ENCODE peak calls at places on chromosomes 7 and 10, in ten cellular contexts. One of them, this sample, is unnamed.

GRCh38 chr10:127424594-127425264 is 124.4 kb upstream of the NPS start:
- DNase-seq in neural progenitor cell: no peak
- DNase-seq in WERI-Rb-1: no peak
- DNase-seq in lower lobe of right lung: no peak
- DNase-seq in left ventricle myocardium inferior: peak; percentile 46
- DNase-seq in fibroblast of lung: peak; percentile 68
- DNase-seq in thoracic aorta: no peak
- DNase-seq in ovary: no peak
- DNase-seq in body of pancreas: no peak
- DNase-seq in PC-9: no peak
- DNase-seq in this sample: no peak

GRCh38 chr7:503575-504111 is 16.0 kb downstream of the PDGFA start:
- DNase-seq in fibroblast of lung: no peak
- DNase-seq in body of pancreas: peak; percentile 98
- DNase-seq in WERI-Rb-1: no peak
- DNase-seq in thoracic aorta: no peak
- DNase-seq in lower lobe of right lung: peak; percentile 91
- DNase-seq in PC-9: no peak
- DNase-seq in neural progenitor cell: no peak
- DNase-seq in ovary: no peak
- DNase-seq in left ventricle myocardium inferior: peak; percentile 55
- DNase-seq in this sample: no peak

GRCh38 chr10:91409069-91409868 is 875 bp upstream of the HECTD2 start:
- DNase-seq in ovary: peak; percentile 89
- DNase-seq in thoracic aorta: peak; percentile 45
- DNase-seq in PC-9: peak; percentile 42
- DNase-seq in fibroblast of lung: peak; percentile 89
- DNase-seq in body of pancreas: peak; percentile 80
- DNase-seq in left ventricle myocardium inferior: peak; percentile 88
- DNase-seq in WERI-Rb-1: peak; percentile 91
- DNase-seq in neural progenitor cell: peak; percentile 82
- DNase-seq in lower lobe of right lung: peak; percentile 82
- DNase-seq in this sample: peak; percentile 63

GRCh38 chr10:92816106-92816505 is 32.2 kb upstream of the EXOC6 start:
- DNase-seq in neural progenitor cell: no peak
- DNase-seq in PC-9: peak; percentile 49
- DNase-seq in body of pancreas: no peak
- DNase-seq in fibroblast of lung: peak; percentile 16
- DNase-seq in WERI-Rb-1: no peak
- DNase-seq in thoracic aorta: no peak
- DNase-seq in ovary: no peak
- DNase-seq in left ventricle myocardium inferior: no peak
- DNase-seq in lower lobe of right lung: no peak
- DNase-seq in this sample: no peak

GRCh38 chr10:123766012-123766411 is 99.9 kb downstream of the GPR26 start:
- DNase-seq in left ventricle myocardium inferior: no peak
- DNase-seq in neural progenitor cell: no peak
- DNase-seq in fibroblast of lung: no peak
- DNase-seq in PC-9: no peak
- DNase-seq in WERI-Rb-1: no peak
- DNase-seq in ovary: no peak
- DNase-seq in lower lobe of right lung: no peak
- DNase-seq in body of pancreas: no peak
- DNase-seq in thoracic aorta: no peak
- DNase-seq in this sample: no peak

GRCh38 chr7:151696738-151697514 is 177.2 kb upstream of the RHEB start:
- DNase-seq in thoracic aorta: no peak
- DNase-seq in fibroblast of lung: no peak
- DNase-seq in body of pancreas: peak; percentile 29
- DNase-seq in WERI-Rb-1: peak; percentile 37
- DNase-seq in lower lobe of right lung: no peak
- DNase-seq in PC-9: peak; percentile 88
- DNase-seq in neural progenitor cell: peak; percentile 47
- DNase-seq in left ventricle myocardium inferior: peak; percentile 16
- DNase-seq in ovary: no peak
- DNase-seq in this sample: no peak

GRCh38 chr7:30172451-30172850 is 37.7 kb downstream of the MTURN start:
- DNase-seq in left ventricle myocardium inferior: no peak
- DNase-seq in fibroblast of lung: no peak
- DNase-seq in WERI-Rb-1: no peak
- DNase-seq in neural progenitor cell: no peak
- DNase-seq in lower lobe of right lung: no peak
- DNase-seq in thoracic aorta: no peak
- DNase-seq in body of pancreas: no peak
- DNase-seq in ovary: no peak
- DNase-seq in PC-9: peak; percentile 44
- DNase-seq in this sample: no peak

GRCh38 chr10:67606572-67606971 is 89.4 kb downstream of the CTNNA3 start:
- DNase-seq in PC-9: no peak
- DNase-seq in thoracic aorta: no peak
- DNase-seq in lower lobe of right lung: no peak
- DNase-seq in body of pancreas: no peak
- DNase-seq in fibroblast of lung: peak; percentile 66
- DNase-seq in neural progenitor cell: no peak
- DNase-seq in left ventricle myocardium inferior: no peak
- DNase-seq in WERI-Rb-1: no peak
- DNase-seq in ovary: no peak
- DNase-seq in this sample: no peak

GRCh38 chr10:53601260-53601875 is 828.8 kb upstream of the MBL2 start:
- DNase-seq in ovary: no peak
- DNase-seq in PC-9: peak; percentile 39
- DNase-seq in left ventricle myocardium inferior: no peak
- DNase-seq in fibroblast of lung: peak; percentile 70
- DNase-seq in thoracic aorta: no peak
- DNase-seq in body of pancreas: no peak
- DNase-seq in lower lobe of right lung: no peak
- DNase-seq in neural progenitor cell: peak; percentile 62
- DNase-seq in WERI-Rb-1: no peak
- DNase-seq in this sample: peak; percentile 21

GRCh38 chr7:149862156-149862555 is 11.6 kb upstream of the ATP6V0E2 start:
- DNase-seq in thoracic aorta: no peak
- DNase-seq in ovary: peak; percentile 12
- DNase-seq in body of pancreas: no peak
- DNase-seq in PC-9: no peak
- DNase-seq in lower lobe of right lung: no peak
- DNase-seq in neural progenitor cell: no peak
- DNase-seq in left ventricle myocardium inferior: no peak
- DNase-seq in WERI-Rb-1: no peak
- DNase-seq in fibroblast of lung: no peak
- DNase-seq in this sample: no peak

GRCh38 chr10:21368728-21369425 is 156.6 kb downstream of the SKIDA1 start:
- DNase-seq in ovary: peak; percentile 84
- DNase-seq in body of pancreas: no peak
- DNase-seq in neural progenitor cell: no peak
- DNase-seq in WERI-Rb-1: no peak
- DNase-seq in fibroblast of lung: no peak
- DNase-seq in thoracic aorta: no peak
- DNase-seq in PC-9: no peak
- DNase-seq in lower lobe of right lung: no peak
- DNase-seq in left ventricle myocardium inferior: no peak
- DNase-seq in this sample: no peak

GRCh38 chr10:5888843-5889623 is 660 bp downstream of the ANKRD16 start:
- DNase-seq in ovary: peak; percentile 31
- DNase-seq in body of pancreas: peak; percentile 41
- DNase-seq in fibroblast of lung: peak; percentile 11
- DNase-seq in PC-9: no peak
- DNase-seq in neural progenitor cell: peak; percentile 82
- DNase-seq in lower lobe of right lung: peak; percentile 60
- DNase-seq in WERI-Rb-1: peak; percentile 15
- DNase-seq in thoracic aorta: no peak
- DNase-seq in left ventricle myocardium inferior: peak; percentile 24
- DNase-seq in this sample: peak; percentile 30

GRCh38 chr10:6769704-6770417 is 189.8 kb upstream of the PRKCQ start:
- DNase-seq in ovary: no peak
- DNase-seq in WERI-Rb-1: no peak
- DNase-seq in neural progenitor cell: no peak
- DNase-seq in lower lobe of right lung: no peak
- DNase-seq in body of pancreas: no peak
- DNase-seq in thoracic aorta: no peak
- DNase-seq in PC-9: no peak
- DNase-seq in fibroblast of lung: no peak
- DNase-seq in left ventricle myocardium inferior: no peak
- DNase-seq in this sample: no peak

GRCh38 chr7:138919912-138920311 is 61.3 kb downstream of the KIAA1549 start:
- DNase-seq in thoracic aorta: no peak
- DNase-seq in lower lobe of right lung: no peak
- DNase-seq in neural progenitor cell: no peak
- DNase-seq in fibroblast of lung: no peak
- DNase-seq in PC-9: no peak
- DNase-seq in body of pancreas: no peak
- DNase-seq in left ventricle myocardium inferior: no peak
- DNase-seq in ovary: no peak
- DNase-seq in WERI-Rb-1: no peak
- DNase-seq in this sample: no peak

GRCh38 chr7:106984034-106984433 is 60.5 kb upstream of the PRKAR2B start:
- DNase-seq in PC-9: no peak
- DNase-seq in ovary: no peak
- DNase-seq in neural progenitor cell: no peak
- DNase-seq in body of pancreas: no peak
- DNase-seq in fibroblast of lung: no peak
- DNase-seq in thoracic aorta: no peak
- DNase-seq in lower lobe of right lung: no peak
- DNase-seq in left ventricle myocardium inferior: no peak
- DNase-seq in WERI-Rb-1: no peak
- DNase-seq in this sample: no peak
- H3K27ac ChIP-seq in PC-9: no peak overlapping the region
- H3K27ac ChIP-seq in ovary: no peak overlapping the region
- H3K27ac ChIP-seq in neural progenitor cell: no peak overlapping the region
- H3K27ac ChIP-seq in body of pancreas: no peak overlapping the region
- H3K27ac ChIP-seq in fibroblast of lung: no peak overlapping the region
- H3K27ac ChIP-seq in thoracic aorta: no peak overlapping the region
- H3K27ac ChIP-seq in lower lobe of right lung: no peak overlapping the region
- H3K27ac ChIP-seq in left ventricle myocardium inferior: no peak overlapping the region
- H3K27ac ChIP-seq in WERI-Rb-1: no peak overlapping the region
- H3K27ac ChIP-seq in this sample: no peak overlapping the region

GRCh38 chr10:43265799-43266721 is 805 bp downstream of the RASGEF1A start:
- DNase-seq in fibroblast of lung: no peak
- DNase-seq in lower lobe of right lung: peak; percentile 45
- DNase-seq in body of pancreas: peak; percentile 74
- DNase-seq in neural progenitor cell: peak; percentile 59
- DNase-seq in PC-9: peak; percentile 48
- DNase-seq in WERI-Rb-1: peak; percentile 84
- DNase-seq in left ventricle myocardium inferior: no peak
- DNase-seq in thoracic aorta: no peak
- DNase-seq in ovary: peak; percentile 6
- DNase-seq in this sample: peak; percentile 14

GRCh38 chr10:43263551-43264323 is 3.1 kb downstream of the RASGEF1A start:
- DNase-seq in left ventricle myocardium inferior: no peak
- DNase-seq in PC-9: no peak
- DNase-seq in thoracic aorta: no peak
- DNase-seq in WERI-Rb-1: no peak
- DNase-seq in neural progenitor cell: peak; percentile 42
- DNase-seq in lower lobe of right lung: peak; percentile 45
- DNase-seq in body of pancreas: peak; percentile 27
- DNase-seq in fibroblast of lung: no peak
- DNase-seq in ovary: peak; percentile 9
- DNase-seq in this sample: no peak

GRCh38 chr10:43264324-43264986 is 2.4 kb downstream of the RASGEF1A start:
- DNase-seq in thoracic aorta: no peak
- DNase-seq in WERI-Rb-1: peak; percentile 57
- DNase-seq in lower lobe of right lung: no peak
- DNase-seq in body of pancreas: no peak
- DNase-seq in ovary: no peak
- DNase-seq in neural progenitor cell: no peak
- DNase-seq in left ventricle myocardium inferior: no peak
- DNase-seq in fibroblast of lung: no peak
- DNase-seq in PC-9: no peak
- DNase-seq in this sample: no peak

GRCh38 chr10:43262902-43263466 is 3.9 kb downstream of the RASGEF1A start:
- DNase-seq in ovary: peak; percentile 7
- DNase-seq in lower lobe of right lung: no peak
- DNase-seq in thoracic aorta: no peak
- DNase-seq in fibroblast of lung: no peak
- DNase-seq in WERI-Rb-1: no peak
- DNase-seq in neural progenitor cell: no peak
- DNase-seq in left ventricle myocardium inferior: no peak
- DNase-seq in PC-9: no peak
- DNase-seq in body of pancreas: peak; percentile 8
- DNase-seq in this sample: no peak

GRCh38 chr10:43264987-43265798 is 1.7 kb downstream of the RASGEF1A start:
- DNase-seq in PC-9: no peak
- DNase-seq in lower lobe of right lung: no peak
- DNase-seq in left ventricle myocardium inferior: no peak
- DNase-seq in ovary: peak; percentile 8
- DNase-seq in fibroblast of lung: no peak
- DNase-seq in thoracic aorta: no peak
- DNase-seq in neural progenitor cell: no peak
- DNase-seq in WERI-Rb-1: no peak
- DNase-seq in body of pancreas: peak; percentile 59
- DNase-seq in this sample: no peak
- H3K27me3 ChIP-seq in PC-9: peaks cover 67% of the 10 kb centered on the region
- H3K27me3 ChIP-seq in lower lobe of right lung: peaks cover 71% of the 10 kb centered on the region
- H3K27me3 ChIP-seq in left ventricle myocardium inferior: peaks cover 90% of the 10 kb centered on the region
- H3K27me3 ChIP-seq in ovary: no peaks in the 10 kb centered on the region
- H3K27me3 ChIP-seq in fibroblast of lung: peaks cover 27% of the 10 kb centered on the region
- H3K27me3 ChIP-seq in thoracic aorta: no peaks in the 10 kb centered on the region
- H3K27me3 ChIP-seq in neural progenitor cell: peaks cover 62% of the 10 kb centered on the region
- H3K27me3 ChIP-seq in WERI-Rb-1: peaks cover 10% of the 10 kb centered on the region
- H3K27me3 ChIP-seq in body of pancreas: peaks cover 3% of the 10 kb centered on the region
- H3K27me3 ChIP-seq in this sample: peaks cover 18% of the 10 kb centered on the region

DNA sequence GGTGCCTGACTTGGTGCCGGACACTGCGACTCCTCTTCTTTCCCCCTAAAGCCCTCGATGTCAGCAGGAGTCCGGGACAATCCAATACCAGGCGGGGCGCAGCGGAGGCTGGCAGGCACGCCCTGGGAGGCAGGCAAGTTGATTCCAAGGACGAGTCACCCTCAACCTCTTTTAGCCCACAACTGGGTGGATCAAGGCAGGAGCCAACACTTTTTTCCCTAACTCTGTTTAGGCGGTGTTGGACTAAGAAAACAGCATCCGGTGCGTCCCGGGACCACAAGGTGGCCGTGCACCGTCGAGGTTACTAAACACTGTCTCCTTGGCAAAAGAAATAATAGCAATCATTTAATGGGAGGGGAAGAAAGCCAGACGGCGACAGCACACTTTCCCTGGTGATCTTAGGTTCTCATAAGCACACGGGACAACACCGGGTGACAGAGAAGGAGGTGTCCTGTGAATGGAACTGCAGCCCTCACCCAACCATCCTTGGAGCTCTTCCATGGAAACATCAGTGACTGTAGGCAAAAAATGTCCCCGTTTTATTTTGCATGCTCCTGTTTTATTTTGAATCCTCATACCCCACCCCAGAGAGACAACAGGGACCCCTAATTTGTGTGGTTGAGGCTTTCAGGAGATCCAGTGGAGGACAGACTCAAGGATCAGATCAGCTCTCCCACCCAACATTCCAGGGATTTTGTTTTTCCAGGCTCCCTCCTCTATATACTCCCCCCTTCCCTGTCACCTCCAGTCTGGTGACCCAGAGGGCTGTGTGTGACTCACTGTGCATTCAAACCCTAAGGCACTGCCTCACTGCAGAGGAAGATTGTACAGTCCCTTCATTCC is 1.3 kb upstream of the CALCR start:
- DNase-seq in PC-9: no peak
- DNase-seq in lower lobe of right lung: no peak
- DNase-seq in ovary: no peak
- DNase-seq in neural progenitor cell: peak; percentile 44
- DNase-seq in fibroblast of lung: no peak
- DNase-seq in WERI-Rb-1: no peak
- DNase-seq in left ventricle myocardium inferior: no peak
- DNase-seq in thoracic aorta: no peak
- DNase-seq in body of pancreas: no peak
- DNase-seq in this sample: no peak
- H3K4me3 ChIP-seq in PC-9: peak overlapping the region; percentile 51
- H3K4me3 ChIP-seq in lower lobe of right lung: peak overlapping the region; percentile 37
- H3K4me3 ChIP-seq in ovary: no peak overlapping the region
- H3K4me3 ChIP-seq in neural progenitor cell: peak overlapping the region; percentile 56
- H3K4me3 ChIP-seq in fibroblast of lung: no peak overlapping the region
- H3K4me3 ChIP-seq in WERI-Rb-1: no peak overlapping the region
- H3K4me3 ChIP-seq in left ventricle myocardium inferior: no peak overlapping the region
- H3K4me3 ChIP-seq in thoracic aorta: no peak overlapping the region
- H3K4me3 ChIP-seq in body of pancreas: no peak overlapping the region
- H3K4me3 ChIP-seq in this sample: no peak overlapping the region

GRCh38 chr7:3861371-3861770 is 560.3 kb downstream of the SDK1 start:
- DNase-seq in lower lobe of right lung: no peak
- DNase-seq in WERI-Rb-1: no peak
- DNase-seq in neural progenitor cell: no peak
- DNase-seq in fibroblast of lung: no peak
- DNase-seq in left ventricle myocardium inferior: no peak
- DNase-seq in PC-9: no peak
- DNase-seq in body of pancreas: no peak
- DNase-seq in thoracic aorta: no peak
- DNase-seq in ovary: no peak
- DNase-seq in this sample: no peak
- H3K27ac ChIP-seq in lower lobe of right lung: peak overlapping the region; percentile 46
- H3K27ac ChIP-seq in WERI-Rb-1: no peak overlapping the region
- H3K27ac ChIP-seq in neural progenitor cell: no peak overlapping the region
- H3K27ac ChIP-seq in fibroblast of lung: no peak overlapping the region
- H3K27ac ChIP-seq in left ventricle myocardium inferior: no peak overlapping the region
- H3K27ac ChIP-seq in PC-9: no peak overlapping the region
- H3K27ac ChIP-seq in body of pancreas: no peak overlapping the region
- H3K27ac ChIP-seq in thoracic aorta: no peak overlapping the region
- H3K27ac ChIP-seq in ovary: no peak overlapping the region
- H3K27ac ChIP-seq in this sample: no peak overlapping the region

This sample was measured in CD4-positive, CD25-positive, alpha-beta regulatory T cell.